ENCODE peak calls at places on chromosomes 3 and 15, in eight cellular contexts. J is esophagus squamous epithelium, U is transverse colon, H is HCT116, A is tibial nerve, O is suprapubic skin, N is right lobe of liver, L is heart left ventricle. I is an unnamed sample.
A peak's percentile ranks its signal among the peaks of the same experiment; 100 is the strongest.

GRCh38 chr3:31466016-31466415 is 66.7 kb upstream of the STT3B start:
- DNase-seq in L (no peak), J (no peak), N (no peak), U (no peak), H (no peak), O (no peak), A (no peak), I (no peak)

GRCh38 chr15:59274126-59274970 is 67.7 kb downstream of the LDHAL6B start:
- DNase-seq in J (no peak), H (no peak), L (no peak), N (no peak), O (no peak), U (no peak), A (no peak), I (no peak)

GRCh38 chr15:81897011-81897677 is 148.7 kb downstream of the MEX3B start:
- DNase-seq in H (no peak), U (no peak), O (no peak), A (no peak), L (no peak), J (no peak), N (no peak), I (peak; percentile 31)

GRCh38 chr3:33395900-33396299 is 44.3 kb downstream of the UBP1 start:
- DNase-seq in U (no peak), H (no peak), O (no peak), L (no peak), A (no peak), N (no peak), J (no peak), I (no peak)

GRCh38 chr15:69121198-69121828 is 39.1 kb upstream of the GLCE start:
- DNase-seq in J (no peak), H (no peak), O (no peak), N (no peak), L (no peak), U (no peak), A (no peak), I (no peak)

GRCh38 chr15:35019401-35020327 is 31.6 kb upstream of the ZNF770 start:
- DNase-seq in L (no peak), U (no peak), N (no peak), A (no peak), H (peak; percentile 39), O (no peak), J (no peak), I (peak; percentile 16)

GRCh38 chr15:98727115-98728040 is 79.0 kb downstream of the IGF1R start:
- DNase-seq in U (peak; percentile 89), N (peak; percentile 65), A (peak; percentile 56), H (peak; percentile 84), J (no peak), L (peak; percentile 88), O (peak; percentile 92), I (peak; percentile 87)

GRCh38 chr3:98657429-98657828 is 64.0 kb upstream of the CPOX start:
- DNase-seq in A (no peak), U (peak; percentile 50), N (peak; percentile 80), L (no peak), H (peak; percentile 15), O (no peak), J (no peak), I (no peak)

GRCh38 chr15:81126887-81127286 is 7.2 kb upstream of the CFAP161 start:
- DNase-seq in O (no peak), U (no peak), L (no peak), J (no peak), A (no peak), N (no peak), H (no peak), I (no peak)

GRCh38 chr3:170506556-170506955 is 79.3 kb downstream of the SLC7A14 start:
- DNase-seq in L (no peak), A (no peak), J (no peak), U (no peak), N (no peak), H (no peak), O (no peak), I (no peak)

GRCh38 chr15:41017051-41017735 is 63.9 kb downstream of the CHAC1 start:
- DNase-seq in J (no peak), A (no peak), U (no peak), N (no peak), H (no peak), L (no peak), O (no peak), I (no peak)

GRCh38 chr15:71114887-71115566 is at the start of gene THSD4:
- DNase-seq in U (peak; percentile 78), A (peak; percentile 44), L (peak; percentile 79), J (no peak), N (peak; percentile 75), O (no peak), H (no peak), I (peak; percentile 79)

GRCh38 chr15:79450648-79451047 is 18.5 kb downstream of the MINAR1 start:
- DNase-seq in H (no peak), J (no peak), N (no peak), L (no peak), A (no peak), U (no peak), O (no peak), I (no peak)

GRCh38 chr15:101441706-101442105 is 47.8 kb downstream of the PCSK6 start:
- DNase-seq in A (no peak), N (no peak), H (no peak), J (no peak), O (peak; percentile 69), U (no peak), L (no peak), I (no peak)

GRCh38 chr15:91909574-91909973 is 56.1 kb downstream of the SLCO3A1 start:
- DNase-seq in A (no peak), J (no peak), O (no peak), N (no peak), U (no peak), H (no peak), L (no peak), I (no peak)

GRCh38 chr3:102035118-102035517 is 185.8 kb downstream of the NFKBIZ start:
- DNase-seq in H (no peak), O (no peak), N (no peak), L (no peak), U (no peak), A (no peak), J (no peak), I (no peak)

GRCh38 chr15:59294961-59295741 is 77.5 kb downstream of the MYO1E start:
- DNase-seq in L (peak; percentile 32), H (peak; percentile 78), J (no peak), U (no peak), N (no peak), A (peak; percentile 18), O (no peak), I (peak; percentile 23)

GRCh38 chr15:63598467-63599400 is 1.5 kb downstream of the FBXL22 start:
- DNase-seq in A (no peak), H (no peak), J (no peak), U (peak; percentile 79), N (no peak), L (no peak), O (peak; percentile 49), I (peak; percentile 69)
- H3K4me3 ChIP-seq in A (no peak overlapping the region), H (peak overlapping the region; percentile 77), J (peak overlapping the region; percentile 90), U (peak overlapping the region; percentile 61), N (peak overlapping the region; percentile 83), L (peak overlapping the region; percentile 31), O (peak overlapping the region; percentile 93), I (peak overlapping the region; percentile 46)

GRCh38 chr15:45635763-45636292 is 999 bp downstream of the SQOR start:
- DNase-seq in N (no peak), A (no peak), O (no peak), L (no peak), H (no peak), J (no peak), U (no peak), I (no peak)

GRCh38 chr15:45638641-45639040 is 3.8 kb downstream of the SQOR start:
- DNase-seq in A (no peak), U (no peak), H (no peak), L (no peak), J (no peak), O (no peak), N (no peak), I (no peak)

GRCh38 chr15:45634442-45635190 is at the start of gene SQOR:
- DNase-seq in O (peak; percentile 93), J (peak; percentile 60), L (peak; percentile 88), N (peak; percentile 92), H (peak; percentile 73), U (peak; percentile 93), A (peak; percentile 67), I (peak; percentile 76)

GRCh38 chr15:45635191-45635638 is 386 bp downstream of the SQOR start:
- DNase-seq in A (peak; percentile 46), H (no peak), O (peak; percentile 87), N (peak; percentile 84), L (peak; percentile 66), U (peak; percentile 82), J (peak; percentile 60), I (peak; percentile 58)

GRCh38 chr15:45637552-45638033 is 2.8 kb downstream of the SQOR start:
- DNase-seq in L (peak; percentile 64), H (no peak), U (peak; percentile 71), A (peak; percentile 49), J (no peak), O (no peak), N (peak; percentile 48), I (peak; percentile 54)
- TF ChIP-seq POLR2A in L (no peak), H (no peak), U (no peak), A (peak; percentile 19), J (no peak), O (no peak), N (peak; percentile 59), I (no peak)

GRCh38 chr3:120418866-120419490 is 31.8 kb downstream of the FSTL1 start:
- DNase-seq in U (peak; percentile 63), L (peak; percentile 62), O (no peak), J (no peak), H (peak; percentile 36), N (peak; percentile 54), A (no peak), I (no peak)

GRCh38 chr3:120415756-120416155 is 35.0 kb downstream of the FSTL1 start:
- DNase-seq in A (no peak), N (no peak), O (no peak), U (no peak), J (no peak), H (no peak), L (no peak), I (no peak)

GRCh38 chr3:120418446-120418845 is 32.3 kb downstream of the FSTL1 start:
- DNase-seq in A (no peak), J (no peak), U (no peak), N (no peak), O (no peak), L (no peak), H (no peak), I (no peak)

GRCh38 chr3:120417272-120417911 is 33.4 kb downstream of the FSTL1 start:
- DNase-seq in O (peak; percentile 91), N (peak; percentile 85), H (peak; percentile 96), L (peak; percentile 93), J (peak; percentile 43), A (peak; percentile 97), U (peak; percentile 96), I (peak; percentile 94)

GRCh38 chr3:120416868-120417267 is 33.9 kb downstream of the FSTL1 start:
- DNase-seq in H (no peak), U (no peak), N (no peak), O (no peak), A (no peak), L (peak; percentile 25), J (no peak), I (no peak)
- H3K36me3 ChIP-seq in H (no peaks in the 10 kb centered on the region), U (no peaks in the 10 kb centered on the region), N (no peaks in the 10 kb centered on the region), O (peaks cover 4% of the 10 kb centered on the region), A (peaks cover 7% of the 10 kb centered on the region), L (peaks cover 28% of the 10 kb centered on the region), J (no peaks in the 10 kb centered on the region), I (no peaks in the 10 kb centered on the region)

GRCh38 chr3:151819910-151820309 is 6.0 kb downstream of the AADAC start:
- DNase-seq in N (no peak), A (no peak), U (no peak), J (no peak), O (no peak), L (no peak), H (no peak), I (no peak)
- H3K4me3 ChIP-seq in N (no peak overlapping the region), A (no peak overlapping the region), U (no peak overlapping the region), J (no peak overlapping the region), O (no peak overlapping the region), L (no peak overlapping the region), H (no peak overlapping the region), I (no peak overlapping the region)

GRCh38 chr3:45841701-45842491 is at the start of gene LZTFL1:
- DNase-seq in H (peak; percentile 96), L (peak; percentile 92), N (peak; percentile 87), U (peak; percentile 94), O (peak; percentile 96), A (peak; percentile 97), J (peak; percentile 72), I (peak; percentile 92)
- TF ChIP-seq POLR2A in H (peak; percentile 87), L (peak; percentile 44), N (peak; percentile 18), U (peak; percentile 28), O (no peak), A (no peak), J (no peak), I (peak; percentile 38)

I was measured in uterus.